ENCODE peak calls at places on chromosomes 5 and 9, in nine cellular contexts. One of them, this sample, is unnamed.

GRCh38 chr5:110251366-110251765 is 475.1 kb downstream of the TMEM232 start:
- DNase-seq in A549: no peak
- DNase-seq in upper lobe of right lung: no peak
- DNase-seq in astrocyte: peak; percentile 41
- DNase-seq in mesenchymal stem cell: no peak
- DNase-seq in stomach: no peak
- DNase-seq in Peyer's patch: no peak
- DNase-seq in psoas muscle: no peak
- DNase-seq in adrenal gland: no peak
- DNase-seq in this sample: no peak

GRCh38 chr5:148998174-148998797 is 64.6 kb downstream of the SH3TC2 start:
- DNase-seq in upper lobe of right lung: no peak
- DNase-seq in adrenal gland: no peak
- DNase-seq in A549: peak; percentile 65
- DNase-seq in mesenchymal stem cell: peak; percentile 74
- DNase-seq in astrocyte: peak; percentile 33
- DNase-seq in Peyer's patch: no peak
- DNase-seq in stomach: no peak
- DNase-seq in psoas muscle: no peak
- DNase-seq in this sample: no peak

GRCh38 chr5:76332620-76333170 is 70.4 kb upstream of the IQGAP2 start:
- DNase-seq in Peyer's patch: no peak
- DNase-seq in psoas muscle: no peak
- DNase-seq in astrocyte: no peak
- DNase-seq in upper lobe of right lung: no peak
- DNase-seq in A549: no peak
- DNase-seq in stomach: no peak
- DNase-seq in adrenal gland: no peak
- DNase-seq in mesenchymal stem cell: no peak
- DNase-seq in this sample: no peak

GRCh38 chr9:95127249-95128176 is 190.0 kb downstream of the FANCC start:
- DNase-seq in mesenchymal stem cell: peak; percentile 77
- DNase-seq in psoas muscle: peak; percentile 93
- DNase-seq in upper lobe of right lung: peak; percentile 90
- DNase-seq in adrenal gland: peak; percentile 79
- DNase-seq in astrocyte: peak; percentile 52
- DNase-seq in stomach: peak; percentile 92
- DNase-seq in A549: peak; percentile 76
- DNase-seq in Peyer's patch: peak; percentile 91
- DNase-seq in this sample: peak; percentile 89

GRCh38 chr5:145887976-145888574 is 15.3 kb upstream of the GRXCR2 start:
- DNase-seq in mesenchymal stem cell: peak; percentile 60
- DNase-seq in Peyer's patch: peak; percentile 80
- DNase-seq in adrenal gland: peak; percentile 18
- DNase-seq in astrocyte: peak; percentile 37
- DNase-seq in A549: peak; percentile 53
- DNase-seq in upper lobe of right lung: no peak
- DNase-seq in stomach: peak; percentile 73
- DNase-seq in psoas muscle: no peak
- DNase-seq in this sample: peak; percentile 43

GRCh38 chr5:424259-425110 is 18.5 kb upstream of the EXOC3 start:
- DNase-seq in Peyer's patch: peak; percentile 39
- DNase-seq in psoas muscle: peak; percentile 30
- DNase-seq in upper lobe of right lung: peak; percentile 66
- DNase-seq in mesenchymal stem cell: peak; percentile 41
- DNase-seq in A549: no peak
- DNase-seq in astrocyte: peak; percentile 38
- DNase-seq in stomach: no peak
- DNase-seq in adrenal gland: peak; percentile 10
- DNase-seq in this sample: no peak

GRCh38 chr5:179730852-179731251 is 1.8 kb upstream of the MAML1 start:
- DNase-seq in stomach: no peak
- DNase-seq in adrenal gland: no peak
- DNase-seq in upper lobe of right lung: no peak
- DNase-seq in Peyer's patch: no peak
- DNase-seq in psoas muscle: no peak
- DNase-seq in astrocyte: no peak
- DNase-seq in A549: no peak
- DNase-seq in mesenchymal stem cell: peak; percentile 14
- DNase-seq in this sample: no peak

GRCh38 chr5:177304392-177305119 is 957 bp downstream of the PRELID1 start:
- DNase-seq in Peyer's patch: peak; percentile 85
- DNase-seq in adrenal gland: no peak
- DNase-seq in mesenchymal stem cell: peak; percentile 47
- DNase-seq in stomach: no peak
- DNase-seq in upper lobe of right lung: no peak
- DNase-seq in psoas muscle: peak; percentile 45
- DNase-seq in astrocyte: no peak
- DNase-seq in A549: no peak
- DNase-seq in this sample: no peak

GRCh38 chr9:130989391-130989790 is 19.6 kb upstream of the LAMC3 start:
- DNase-seq in Peyer's patch: no peak
- DNase-seq in astrocyte: no peak
- DNase-seq in stomach: no peak
- DNase-seq in A549: no peak
- DNase-seq in mesenchymal stem cell: no peak
- DNase-seq in psoas muscle: no peak
- DNase-seq in upper lobe of right lung: no peak
- DNase-seq in adrenal gland: no peak
- DNase-seq in this sample: no peak

GRCh38 chr5:60852940-60853339 is 8.9 kb upstream of the ELOVL7 start:
- DNase-seq in adrenal gland: no peak
- DNase-seq in A549: no peak
- DNase-seq in psoas muscle: no peak
- DNase-seq in Peyer's patch: no peak
- DNase-seq in astrocyte: no peak
- DNase-seq in upper lobe of right lung: no peak
- DNase-seq in stomach: no peak
- DNase-seq in mesenchymal stem cell: no peak
- DNase-seq in this sample: no peak

GRCh38 chr5:14767942-14768837 is 103.4 kb downstream of the ANKH start:
- DNase-seq in adrenal gland: no peak
- DNase-seq in psoas muscle: no peak
- DNase-seq in mesenchymal stem cell: no peak
- DNase-seq in A549: peak; percentile 6
- DNase-seq in Peyer's patch: no peak
- DNase-seq in upper lobe of right lung: no peak
- DNase-seq in astrocyte: no peak
- DNase-seq in stomach: no peak
- DNase-seq in this sample: no peak

GRCh38 chr9:78539904-78540303 is 243.0 kb downstream of the PSAT1 start:
- DNase-seq in adrenal gland: no peak
- DNase-seq in psoas muscle: peak; percentile 85
- DNase-seq in astrocyte: peak; percentile 85
- DNase-seq in Peyer's patch: no peak
- DNase-seq in mesenchymal stem cell: peak; percentile 76
- DNase-seq in upper lobe of right lung: no peak
- DNase-seq in stomach: no peak
- DNase-seq in A549: peak; percentile 74
- DNase-seq in this sample: no peak

GRCh38 chr5:6525910-6526309 is 77.3 kb downstream of the UBE2QL1 start:
- DNase-seq in upper lobe of right lung: no peak
- DNase-seq in astrocyte: no peak
- DNase-seq in mesenchymal stem cell: no peak
- DNase-seq in adrenal gland: peak; percentile 41
- DNase-seq in psoas muscle: no peak
- DNase-seq in stomach: peak; percentile 54
- DNase-seq in Peyer's patch: no peak
- DNase-seq in A549: peak; percentile 38
- DNase-seq in this sample: peak; percentile 52

GRCh38 chr9:127873886-127874285 is 3.6 kb downstream of the AK1 start:
- DNase-seq in Peyer's patch: no peak
- DNase-seq in psoas muscle: peak; percentile 94
- DNase-seq in astrocyte: no peak
- DNase-seq in adrenal gland: peak; percentile 84
- DNase-seq in upper lobe of right lung: peak; percentile 86
- DNase-seq in mesenchymal stem cell: no peak
- DNase-seq in A549: no peak
- DNase-seq in stomach: peak; percentile 90
- DNase-seq in this sample: peak; percentile 94

GRCh38 chr5:96426831-96427230 is 6.2 kb downstream of the PCSK1 start:
- DNase-seq in stomach: no peak
- DNase-seq in psoas muscle: no peak
- DNase-seq in upper lobe of right lung: no peak
- DNase-seq in A549: no peak
- DNase-seq in adrenal gland: no peak
- DNase-seq in Peyer's patch: no peak
- DNase-seq in mesenchymal stem cell: no peak
- DNase-seq in astrocyte: peak; percentile 32
- DNase-seq in this sample: no peak

GRCh38 chr9:8486095-8486494 is 686.5 kb upstream of the DMAC1 start:
- DNase-seq in astrocyte: peak; percentile 3
- DNase-seq in Peyer's patch: no peak
- DNase-seq in A549: peak; percentile 13
- DNase-seq in adrenal gland: no peak
- DNase-seq in stomach: peak; percentile 28
- DNase-seq in mesenchymal stem cell: peak; percentile 55
- DNase-seq in upper lobe of right lung: no peak
- DNase-seq in psoas muscle: peak; percentile 50
- DNase-seq in this sample: peak; percentile 53

GRCh38 chr5:39432687-39433086 is 7.9 kb upstream of the DAB2 start:
- DNase-seq in psoas muscle: no peak
- DNase-seq in stomach: no peak
- DNase-seq in astrocyte: peak; percentile 83
- DNase-seq in A549: no peak
- DNase-seq in adrenal gland: no peak
- DNase-seq in Peyer's patch: no peak
- DNase-seq in upper lobe of right lung: no peak
- DNase-seq in mesenchymal stem cell: no peak
- DNase-seq in this sample: no peak

GRCh38 chr9:113682297-113682771 is 193.8 kb upstream of the ZNF618 start:
- DNase-seq in stomach: peak; percentile 86
- DNase-seq in upper lobe of right lung: peak; percentile 73
- DNase-seq in astrocyte: peak; percentile 60
- DNase-seq in Peyer's patch: peak; percentile 83
- DNase-seq in adrenal gland: peak; percentile 78
- DNase-seq in psoas muscle: peak; percentile 70
- DNase-seq in mesenchymal stem cell: peak; percentile 95
- DNase-seq in A549: peak; percentile 94
- DNase-seq in this sample: peak; percentile 77

GRCh38 chr9:69542942-69543704 is 129.0 kb downstream of the APBA1 start:
- DNase-seq in stomach: no peak
- DNase-seq in adrenal gland: no peak
- DNase-seq in mesenchymal stem cell: no peak
- DNase-seq in upper lobe of right lung: no peak
- DNase-seq in Peyer's patch: no peak
- DNase-seq in astrocyte: no peak
- DNase-seq in psoas muscle: no peak
- DNase-seq in A549: no peak
- DNase-seq in this sample: peak; percentile 46

GRCh38 chr9:122464633-122465567 is 12.8 kb downstream of the OR1J1 start:
- DNase-seq in adrenal gland: peak; percentile 87
- DNase-seq in upper lobe of right lung: peak; percentile 67
- DNase-seq in A549: peak; percentile 84
- DNase-seq in mesenchymal stem cell: peak; percentile 82
- DNase-seq in stomach: peak; percentile 83
- DNase-seq in Peyer's patch: peak; percentile 82
- DNase-seq in astrocyte: peak; percentile 71
- DNase-seq in psoas muscle: peak; percentile 66
- DNase-seq in this sample: peak; percentile 82
- H3K4me3 ChIP-seq in adrenal gland: peak overlapping the region; percentile 27
- H3K4me3 ChIP-seq in upper lobe of right lung: peak overlapping the region; percentile 54
- H3K4me3 ChIP-seq in A549: peak overlapping the region; percentile 29
- H3K4me3 ChIP-seq in mesenchymal stem cell: peak overlapping the region; percentile 74
- H3K4me3 ChIP-seq in stomach: peak overlapping the region; percentile 45
- H3K4me3 ChIP-seq in Peyer's patch: peak overlapping the region; percentile 38
- H3K4me3 ChIP-seq in astrocyte: peak overlapping the region; percentile 54
- H3K4me3 ChIP-seq in psoas muscle: peak overlapping the region; percentile 59
- H3K4me3 ChIP-seq in this sample: no peak overlapping the region

DNA sequence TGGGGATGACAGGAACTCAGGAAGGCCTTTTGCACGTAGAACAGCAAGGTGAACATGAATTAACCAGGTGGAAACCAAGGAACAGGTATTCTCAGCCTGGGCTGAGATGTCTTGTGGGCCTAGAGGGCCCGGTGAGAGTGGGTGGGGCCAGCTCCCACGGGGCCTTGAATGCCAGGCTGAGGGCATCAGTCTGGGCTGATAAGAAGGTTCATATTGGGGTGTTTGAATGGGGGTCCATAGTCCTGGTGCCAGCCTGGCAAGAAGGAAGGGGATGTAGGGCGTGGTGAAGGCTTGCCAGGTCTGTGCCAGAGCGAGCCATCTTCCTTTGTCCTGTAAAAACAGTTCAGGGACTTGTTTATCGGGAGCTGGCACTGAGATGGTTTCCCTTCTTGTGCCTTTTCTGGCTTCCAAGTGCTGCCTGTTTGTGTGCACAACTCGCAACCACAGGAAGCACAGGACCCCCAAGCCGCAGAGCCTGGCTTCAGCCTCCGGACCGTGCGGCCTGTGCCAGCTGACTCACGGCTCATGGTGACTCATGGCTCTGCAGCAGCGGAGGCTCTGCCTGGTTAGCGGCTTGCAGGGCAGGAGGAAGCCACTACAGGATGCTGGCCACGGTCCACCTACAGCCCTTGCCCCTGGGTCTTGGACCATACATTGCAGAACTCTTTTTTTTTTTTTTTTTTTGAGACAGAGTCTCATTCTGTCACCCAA is 2.4 kb downstream of the CARD19 start:
- DNase-seq in astrocyte: peak; percentile 97
- DNase-seq in A549: peak; percentile 85
- DNase-seq in mesenchymal stem cell: peak; percentile 97
- DNase-seq in stomach: peak; percentile 85
- DNase-seq in Peyer's patch: peak; percentile 92
- DNase-seq in psoas muscle: peak; percentile 96
- DNase-seq in upper lobe of right lung: peak; percentile 93
- DNase-seq in adrenal gland: peak; percentile 96
- DNase-seq in this sample: peak; percentile 73
- H3K4me1 ChIP-seq in astrocyte: peaks cover 25% of the 10 kb centered on the region
- H3K4me1 ChIP-seq in A549: peaks cover 39% of the 10 kb centered on the region
- H3K4me1 ChIP-seq in mesenchymal stem cell: peaks cover 42% of the 10 kb centered on the region
- H3K4me1 ChIP-seq in stomach: peaks cover 57% of the 10 kb centered on the region
- H3K4me1 ChIP-seq in Peyer's patch: peaks cover 29% of the 10 kb centered on the region
- H3K4me1 ChIP-seq in psoas muscle: peaks cover 32% of the 10 kb centered on the region
- H3K4me1 ChIP-seq in upper lobe of right lung: peaks cover 52% of the 10 kb centered on the region
- H3K4me1 ChIP-seq in adrenal gland: peaks cover 41% of the 10 kb centered on the region
- H3K4me1 ChIP-seq in this sample: peaks cover 50% of the 10 kb centered on the region

GRCh38 chr9:136653323-136654064 is 9.2 kb upstream of the EGFL7 start:
- DNase-seq in A549: no peak
- DNase-seq in stomach: no peak
- DNase-seq in upper lobe of right lung: no peak
- DNase-seq in psoas muscle: no peak
- DNase-seq in astrocyte: no peak
- DNase-seq in Peyer's patch: no peak
- DNase-seq in adrenal gland: no peak
- DNase-seq in mesenchymal stem cell: no peak
- DNase-seq in this sample: no peak
- H3K27ac ChIP-seq in A549: no peak overlapping the region
- H3K27ac ChIP-seq in stomach: no peak overlapping the region
- H3K27ac ChIP-seq in upper lobe of right lung: peak overlapping the region; percentile 24
- H3K27ac ChIP-seq in psoas muscle: peak overlapping the region; percentile 30
- H3K27ac ChIP-seq in astrocyte: no peak overlapping the region
- H3K27ac ChIP-seq in Peyer's patch: no peak overlapping the region
- H3K27ac ChIP-seq in adrenal gland: no peak overlapping the region
- H3K27ac ChIP-seq in mesenchymal stem cell: no peak overlapping the region
- H3K27ac ChIP-seq in this sample: no peak overlapping the region

DNA sequence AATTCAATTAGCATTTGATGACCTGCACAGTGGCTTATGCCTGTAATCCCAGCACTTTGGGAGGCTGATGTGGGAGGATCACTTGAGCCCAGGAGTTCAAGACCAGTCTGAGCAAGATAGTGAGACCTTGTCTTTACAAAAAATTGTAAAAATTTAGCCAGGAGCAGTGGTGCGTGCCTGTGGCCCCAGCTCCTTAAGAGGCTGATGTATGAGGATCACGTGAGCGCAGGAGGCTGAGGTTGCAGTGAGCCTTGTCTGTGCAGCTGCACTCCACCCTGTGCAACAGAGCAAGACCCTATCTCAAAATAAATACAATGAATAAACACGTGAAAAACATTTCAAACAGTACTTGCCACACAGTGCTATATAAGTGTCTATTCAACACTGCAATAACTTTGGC is 4.2 kb downstream of the ABCA1 start:
- DNase-seq in astrocyte: no peak
- DNase-seq in adrenal gland: no peak
- DNase-seq in psoas muscle: no peak
- DNase-seq in Peyer's patch: peak; percentile 83
- DNase-seq in upper lobe of right lung: no peak
- DNase-seq in A549: no peak
- DNase-seq in mesenchymal stem cell: no peak
- DNase-seq in stomach: no peak
- DNase-seq in this sample: peak; percentile 31
- H3K4me3 ChIP-seq in astrocyte: no peak overlapping the region
- H3K4me3 ChIP-seq in adrenal gland: peak overlapping the region; percentile 0
- H3K4me3 ChIP-seq in psoas muscle: peak overlapping the region; percentile 99
- H3K4me3 ChIP-seq in Peyer's patch: no peak overlapping the region
- H3K4me3 ChIP-seq in upper lobe of right lung: no peak overlapping the region
- H3K4me3 ChIP-seq in A549: no peak overlapping the region
- H3K4me3 ChIP-seq in mesenchymal stem cell: no peak overlapping the region
- H3K4me3 ChIP-seq in stomach: peak overlapping the region; percentile 12
- H3K4me3 ChIP-seq in this sample: no peak overlapping the region